ENCODE peak calls at places on chromosomes 3 and 15, in four cellular contexts. Q is HepG2, F is GM12878, A is K562. K is an unnamed sample.

GRCh38 chr3:99910752-99911151 is 93.1 kb downstream of the CMSS1 start:
- DNase-seq in F (no peak), Q (no peak), A (no peak), K (no peak)

GRCh38 chr3:24377218-24377993 is 117.2 kb downstream of the THRB start:
- DNase-seq in Q (no peak), F (no peak), A (no peak), K (no peak)

GRCh38 chr3:34419801-34420200 is 621.4 kb downstream of the PDCD6IP start:
- DNase-seq in F (no peak), Q (no peak), A (peak), K (no peak)

GRCh38 chr3:105473521-105474223 is 107.0 kb downstream of the ALCAM start:
- DNase-seq in Q (no peak), A (no peak), F (no peak), K (no peak)

GRCh38 chr15:58087870-58088269 is 22.4 kb upstream of the ALDH1A2 start:
- DNase-seq in A (no peak), Q (no peak), F (no peak), K (no peak)

GRCh38 chr3:71779674-71780377 is 5.1 kb downstream of the PROK2 start:
- DNase-seq in A (peak), Q (no peak), F (no peak), K (no peak)

GRCh38 chr3:161008086-161008485 is 97.1 kb downstream of the B3GALNT1 start:
- DNase-seq in Q (no peak), F (no peak), A (no peak), K (no peak)

GRCh38 chr3:43995929-43996378 is 245.7 kb upstream of the TOPAZ1 start:
- DNase-seq in Q (no peak), A (no peak), F (no peak), K (peak)

GRCh38 chr3:168859143-168859542 is 763.4 kb upstream of the GOLIM4 start:
- DNase-seq in F (no peak), A (no peak), Q (peak), K (no peak)

GRCh38 chr15:70234256-70234965 is 136.7 kb upstream of the TLE3 start:
- DNase-seq in F (no peak), A (no peak), Q (no peak), K (no peak)

GRCh38 chr15:70720228-70721016 is 42.9 kb downstream of the UACA start:
- DNase-seq in Q (no peak), A (no peak), F (no peak), K (no peak)

GRCh38 chr15:79352206-79352605 is 41.3 kb downstream of the TMED3 start:
- DNase-seq in A (no peak), F (no peak), Q (no peak), K (no peak)

GRCh38 chr15:68487087-68487843 is 55.3 kb upstream of the ITGA11 start:
- DNase-seq in A (no peak), Q (no peak), F (no peak), K (no peak)

GRCh38 chr15:85689729-85690128 is 105.0 kb downstream of the KLHL25 start:
- DNase-seq in Q (no peak), F (peak), A (no peak), K (peak)

GRCh38 chr3:56801151-56801596 is 575 bp downstream of the ARHGEF3 start:
- DNase-seq in F (no peak), A (no peak), Q (no peak), K (no peak)

GRCh38 chr3:84680700-84681099 is 278.1 kb upstream of the CADM2 start:
- DNase-seq in A (no peak), F (no peak), Q (no peak), K (no peak)

DNA sequence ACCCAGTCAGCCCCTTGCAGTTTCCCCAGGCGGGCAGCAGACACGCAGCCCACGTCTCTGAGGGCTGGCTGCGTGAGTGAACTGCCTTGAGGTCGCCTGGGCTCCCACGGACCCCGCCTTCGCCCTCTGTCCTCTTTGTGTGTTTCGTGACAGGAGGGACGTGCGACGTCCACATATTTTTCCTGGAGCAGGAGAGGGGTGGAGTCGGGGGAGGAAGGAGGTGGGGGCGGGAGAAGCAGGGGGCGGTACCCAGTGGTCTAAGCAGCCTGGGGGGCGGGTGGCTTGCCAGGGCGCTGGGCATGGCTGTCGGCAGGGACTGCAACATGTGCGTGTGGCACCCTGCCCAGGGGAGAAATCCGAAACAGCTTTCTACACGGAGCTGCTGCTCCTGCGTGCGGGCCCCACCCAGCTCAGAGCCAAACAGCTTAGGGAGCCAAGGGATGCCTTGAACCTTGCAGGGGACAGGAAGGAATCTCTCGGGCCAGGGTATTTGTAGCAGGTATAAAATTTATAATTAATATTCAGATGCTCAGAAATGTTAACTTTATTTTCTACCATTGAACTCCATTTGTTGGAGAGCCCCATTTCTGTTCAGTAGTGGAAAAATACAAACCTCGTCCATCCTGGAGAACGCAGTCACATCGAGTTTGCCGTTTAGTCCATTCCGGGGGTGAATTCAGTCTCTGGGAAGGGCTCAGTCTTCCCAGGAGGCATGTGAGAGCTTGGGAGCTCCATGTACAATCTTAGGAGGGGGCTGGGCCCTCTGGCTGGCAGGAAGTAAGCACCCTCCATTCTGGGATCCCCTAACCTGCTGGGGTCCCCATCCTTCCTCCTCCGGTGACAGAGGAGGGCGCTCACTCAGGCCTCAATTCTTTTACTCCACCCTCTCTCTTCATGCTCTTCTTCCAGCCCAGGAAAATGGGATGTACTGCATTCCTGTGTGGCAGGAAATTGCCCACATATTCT is 79.1 kb upstream of the MEF2A start:
- DNase-seq in F (no peak), Q (no peak), A (no peak), K (no peak)
- TF ChIP-seq HDAC2 in F (no peak), Q (peak), A (no peak), K (no peak)

DNA sequence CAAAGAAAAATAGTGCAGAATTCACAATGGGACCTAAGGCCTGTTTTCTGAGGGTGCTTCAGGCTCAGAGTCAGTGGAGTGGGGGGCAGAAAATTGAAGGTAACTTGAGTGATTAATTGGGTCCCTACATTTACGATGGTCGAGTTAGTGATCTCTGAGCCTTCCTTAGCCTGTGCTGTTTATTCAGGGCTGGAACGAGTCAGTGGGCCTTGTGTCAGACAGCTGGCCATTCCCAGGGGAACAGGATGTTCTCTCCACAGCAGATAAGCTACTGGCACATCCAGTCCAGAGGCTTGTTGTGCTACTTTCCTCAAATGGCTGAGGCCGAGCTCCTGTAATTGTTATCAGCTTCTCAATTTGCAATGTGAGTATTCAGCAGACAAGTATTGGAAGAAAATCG is 29.2 kb upstream of the CNTN3 start:
- DNase-seq in A (no peak), Q (no peak), F (no peak), K (no peak)
- H2AFZ ChIP-seq in A (no peak), Q (no peak), F (no peak), K (no peak)

DNA sequence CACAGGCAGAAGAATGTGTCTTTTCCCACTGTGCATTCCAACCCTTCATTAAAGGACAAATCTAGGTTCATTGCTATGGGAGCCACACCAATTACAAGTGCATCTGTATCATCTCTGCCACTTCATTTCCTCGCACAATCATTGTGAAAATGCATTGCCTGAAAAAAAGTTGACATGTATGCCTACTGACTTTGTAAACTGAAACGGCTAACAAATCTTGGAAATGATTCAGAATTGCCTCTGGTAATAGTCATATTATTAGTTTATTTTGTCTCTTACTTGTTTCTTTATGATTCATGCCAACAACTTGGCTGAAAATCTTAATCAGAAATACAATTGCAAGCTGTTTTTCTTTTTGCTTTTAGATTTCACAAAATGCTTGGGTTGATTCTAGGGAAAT is 497.1 kb downstream of the ZIC1 start:
- DNase-seq in Q (no peak), F (no peak), A (no peak), K (no peak)
- TF ChIP-seq HDAC2 in Q (no peak), F (no peak), A (no peak), K (no peak)

GRCh38 chr3:159664011-159664410 is 324.6 kb upstream of the IL12A start:
- DNase-seq in Q (no peak), A (no peak), F (no peak), K (no peak)

GRCh38 chr3:159667261-159667660 is 321.4 kb upstream of the IL12A start:
- DNase-seq in F (no peak), Q (no peak), A (no peak), K (no peak)

GRCh38 chr3:159668461-159668860 is 320.2 kb upstream of the IL12A start:
- DNase-seq in A (no peak), Q (no peak), F (no peak), K (no peak)

GRCh38 chr3:159669024-159669476 is 319.6 kb upstream of the IL12A start:
- DNase-seq in A (no peak), F (no peak), Q (no peak), K (no peak)

DNA sequence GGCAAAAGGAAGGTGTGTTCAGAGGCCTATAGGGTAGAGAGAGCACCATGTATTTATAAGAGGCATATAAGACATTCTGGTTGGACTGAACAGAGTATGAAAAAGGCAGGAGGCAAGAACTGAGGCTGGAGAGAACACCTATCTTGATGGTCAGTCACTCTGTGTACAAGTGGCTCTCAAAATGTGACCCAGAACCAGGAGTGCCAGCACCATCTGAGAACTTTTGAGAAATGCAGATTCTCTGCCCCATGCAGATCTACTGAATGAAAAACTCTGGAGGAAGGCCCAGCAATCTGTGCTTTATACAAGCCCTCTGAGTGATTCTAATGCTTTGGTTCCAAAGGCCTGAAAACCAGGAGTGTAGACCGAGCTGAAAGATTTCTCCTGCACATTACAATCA is 324.0 kb upstream of the IL12A start:
- DNase-seq in F (no peak), Q (no peak), A (no peak), K (no peak)
- H2AFZ ChIP-seq in F (no peak), Q (no peak), A (no peak), K (no peak)

GRCh38 chr3:12679468-12679867 is 15.6 kb upstream of the RAF1 start:
- DNase-seq in F (no peak), A (no peak), Q (peak), K (no peak)
- TF ChIP-seq HDAC2 in F (no peak), A (no peak), Q (no peak), K (no peak)

GRCh38 chr3:102161362-102162006 is 273.3 kb upstream of the ZPLD1 start:
- DNase-seq in F (no peak), A (no peak), Q (no peak), K (no peak)
- H2AFZ ChIP-seq in F (no peak), A (no peak), Q (no peak), K (no peak)

DNA sequence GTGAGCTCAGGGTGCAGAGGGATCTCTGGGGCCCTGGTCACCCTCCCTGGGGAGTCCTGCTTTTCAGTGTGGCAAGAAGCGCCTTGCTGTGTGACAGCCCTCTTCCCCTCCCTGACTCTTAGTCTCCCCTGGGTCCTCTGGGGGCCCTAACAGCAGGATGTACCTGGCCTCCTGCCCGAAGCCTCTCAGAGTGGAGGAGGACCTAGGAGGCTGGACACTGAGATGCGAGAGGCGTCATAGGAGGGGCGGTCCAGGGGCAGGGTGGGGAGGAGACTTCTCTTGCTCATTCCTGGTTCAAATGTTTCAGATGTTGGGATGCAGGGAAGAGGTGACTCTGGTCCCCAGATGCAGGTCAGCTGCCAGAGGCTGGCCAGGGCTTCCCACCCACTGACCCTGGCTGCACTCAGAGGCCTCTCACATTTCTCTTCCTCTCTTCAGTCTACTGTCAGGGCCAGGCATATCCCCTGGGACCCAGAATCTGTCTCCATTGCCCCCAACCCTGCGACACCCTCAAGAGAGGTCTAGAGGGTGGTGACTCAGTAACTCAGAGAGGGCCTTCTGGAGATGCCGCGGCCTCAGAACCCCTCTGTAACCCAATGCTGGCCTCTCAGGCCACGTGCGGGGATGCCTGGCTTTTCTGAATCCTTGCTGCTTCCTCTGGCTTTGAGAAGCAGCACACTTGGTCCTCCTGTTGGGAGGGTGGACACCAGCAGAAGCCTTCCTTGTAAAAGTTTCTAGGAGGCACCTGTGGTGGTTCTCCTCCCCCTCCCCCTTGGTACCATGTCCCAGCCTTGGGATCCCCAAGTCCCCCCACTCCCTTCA is 25.9 kb downstream of the SNX33 start:
- DNase-seq in F (no peak), A (no peak), Q (no peak), K (no peak)
- TF ChIP-seq HDAC2 in F (no peak), A (no peak), Q (no peak), K (no peak)

DNA sequence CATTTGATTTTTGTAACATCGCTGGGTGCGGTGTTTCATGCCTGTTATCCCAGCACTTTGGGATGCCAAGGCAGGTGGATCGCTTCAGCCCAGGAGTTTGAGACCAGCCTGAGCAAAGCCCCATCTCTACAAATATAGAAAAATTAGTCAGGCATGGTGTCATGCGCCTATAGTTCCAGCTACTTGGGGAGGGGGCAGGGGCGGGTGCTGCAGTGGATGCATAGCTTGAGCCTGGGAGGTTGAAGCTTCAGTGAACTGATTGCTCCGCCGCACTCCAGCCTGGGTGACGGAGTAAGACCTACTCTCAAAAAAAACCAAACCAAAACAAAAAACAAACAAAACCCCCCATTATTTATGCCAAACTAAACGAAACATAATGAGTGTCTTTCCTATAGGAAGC is 52.9 kb upstream of the LRIG1 start:
- DNase-seq in F (no peak), A (no peak), Q (no peak), K (no peak)
- H2AFZ ChIP-seq in F (no peak), A (no peak), Q (no peak), K (no peak)

DNA sequence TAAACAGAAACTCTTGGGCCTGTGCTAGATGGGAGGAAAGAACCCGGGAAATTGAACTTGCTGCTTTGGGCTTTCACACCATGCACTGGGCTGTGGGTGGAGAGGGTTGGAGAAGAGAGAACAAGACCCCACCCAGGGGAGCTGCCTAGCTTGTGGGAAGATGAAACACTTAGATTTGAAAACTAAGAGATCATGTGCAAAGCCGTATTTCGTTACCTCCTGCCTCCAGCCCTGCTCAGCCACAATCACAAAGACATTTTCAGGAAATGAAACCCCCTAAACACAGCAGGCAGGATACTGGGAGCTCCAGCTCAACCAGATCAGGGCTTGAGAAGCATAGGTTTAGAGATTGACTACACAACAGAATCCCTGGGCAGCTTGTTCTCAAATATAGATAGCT is 183.0 kb upstream of the C2CD4B start:
- DNase-seq in Q (no peak), A (no peak), F (no peak), K (no peak)
- TF ChIP-seq HDAC2 in Q (no peak), A (no peak), F (no peak), K (no peak)

K was measured in H1.